ENCODE peak calls at places on chromosomes 12 and 14, in six cellular contexts. N is iris pigment epithelial cell; T is choroid plexus epithelial cell; B is GM13977; Y is adrenal gland; L is CD8-positive, alpha-beta memory T cell. H is an unnamed sample.

GRCh38 chr12:6899837-6900519 is 4.6 kb upstream of the LRRC23 start:
- DNase-seq in N (peak; percentile 47), T (peak; percentile 48), B (no peak), Y (peak; percentile 59), L (no peak), H (no peak)

GRCh38 chr12:70359458-70360197 is 6.5 kb upstream of the KCNMB4 start:
- DNase-seq in N (no peak), T (no peak), B (no peak), Y (no peak), L (no peak), H (no peak)

GRCh38 chr14:57420033-57420432 is 29.6 kb downstream of the NAA30 start:
- DNase-seq in N (no peak), T (no peak), B (no peak), Y (no peak), L (no peak), H (no peak)

GRCh38 chr14:92323031-92323915 is at the start of gene SLC24A4:
- DNase-seq in N (peak; percentile 11), T (peak; percentile 6), B (peak; percentile 72), Y (no peak), L (no peak), H (no peak)

GRCh38 chr14:54435500-54435981 is 5.6 kb downstream of the CNIH1 start:
- DNase-seq in N (peak; percentile 91), T (peak; percentile 87), B (peak; percentile 27), Y (no peak), L (no peak), H (no peak)

GRCh38 chr12:127588224-127588623 is 678.7 kb upstream of the TMEM132C start:
- DNase-seq in N (peak; percentile 87), T (peak; percentile 92), B (no peak), Y (no peak), L (no peak), H (no peak)

GRCh38 chr14:82385043-82385442 is 851.4 kb upstream of the SEL1L start:
- DNase-seq in N (no peak), T (peak; percentile 0), B (no peak), Y (no peak), L (no peak), H (no peak)

GRCh38 chr12:93174048-93174447 is 203.7 kb upstream of the NUDT4 start:
- DNase-seq in N (peak; percentile 98), T (peak; percentile 97), B (no peak), Y (peak; percentile 37), L (no peak), H (no peak)

GRCh38 chr14:69708049-69708448 is 58.9 kb upstream of the SRSF5 start:
- DNase-seq in N (no peak), T (no peak), B (no peak), Y (no peak), L (no peak), H (no peak)

GRCh38 chr12:4648099-4648498 is 752 bp downstream of the AKAP3 start:
- DNase-seq in N (no peak), T (peak; percentile 4), B (no peak), Y (no peak), L (no peak), H (no peak)

GRCh38 chr12:14239350-14239934 is 126.0 kb upstream of the ATF7IP start:
- DNase-seq in N (no peak), T (peak; percentile 37), B (peak; percentile 42), Y (peak; percentile 72), L (no peak), H (no peak)

GRCh38 chr12:12563529-12563928 is 866 bp upstream of the DUSP16 start:
- DNase-seq in N (no peak), T (peak; percentile 40), B (no peak), Y (no peak), L (peak; percentile 7), H (no peak)

GRCh38 chr12:131176266-131176665 is 222.6 kb downstream of the ADGRD1 start:
- DNase-seq in N (no peak), T (no peak), B (no peak), Y (no peak), L (no peak), H (no peak)

GRCh38 chr12:132600048-132601032 is 10.0 kb downstream of the LRCOL1 start:
- DNase-seq in N (peak; percentile 73), T (peak; percentile 79), B (peak; percentile 81), Y (peak; percentile 65), L (peak; percentile 42), H (peak; percentile 72)

GRCh38 chr14:102055181-102055901 is 31.5 kb downstream of the HSP90AA1 start:
- DNase-seq in N (peak; percentile 87), T (peak; percentile 83), B (no peak), Y (no peak), L (no peak), H (no peak)

GRCh38 chr14:63504628-63505027 is 38.5 kb downstream of the PPP2R5E start:
- DNase-seq in N (peak; percentile 41), T (no peak), B (no peak), Y (no peak), L (no peak), H (no peak)

GRCh38 chr12:125533434-125534029 is 468.3 kb downstream of the AACS start:
- DNase-seq in N (peak; percentile 6), T (no peak), B (peak; percentile 67), Y (peak; percentile 24), L (no peak), H (no peak)

GRCh38 chr14:38867561-38868150 is 235.4 kb downstream of the SEC23A start:
- DNase-seq in N (peak; percentile 79), T (peak; percentile 92), B (peak; percentile 26), Y (peak; percentile 86), L (peak; percentile 40), H (peak; percentile 31)

GRCh38 chr12:80352476-80352875 is 91.6 kb upstream of the PTPRQ start:
- DNase-seq in N (peak; percentile 36), T (peak; percentile 39), B (no peak), Y (no peak), L (no peak), H (no peak)

GRCh38 chr12:1993871-1994371 is 10.3 kb downstream of the DCP1B start:
- DNase-seq in N (peak; percentile 95), T (peak; percentile 87), B (no peak), Y (no peak), L (no peak), H (no peak)

GRCh38 chr14:101808020-101808641 is 46.6 kb downstream of the PPP2R5C start:
- DNase-seq in N (no peak), T (no peak), B (no peak), Y (no peak), L (no peak), H (no peak)

GRCh38 chr14:81625343-81625742 is 91.7 kb upstream of the SEL1L start:
- DNase-seq in N (peak; percentile 21), T (peak; percentile 12), B (peak; percentile 35), Y (no peak), L (no peak), H (no peak)

H was measured in ovary.